ENCODE peak calls at places on chromosomes 12 and 14, in eight cellular contexts. One of them, this sample, is unnamed.
A peak's percentile ranks its signal among the peaks of the same experiment; 100 is the strongest.

GRCh38 chr14:68684466-68685418 is 108.1 kb downstream of the ZFP36L1 start:
- DNase-seq in cardiac septum: peak; percentile 74
- DNase-seq in left cardiac atrium: no peak
- DNase-seq in NCI-H2227 treated with DMSO at 0.1 percent for 48 hours: no peak
- DNase-seq in thoracic aorta: no peak
- DNase-seq in PC-9: no peak
- DNase-seq in AG09309: no peak
- DNase-seq in NCI-H1092 treated with DMSO at 0.1 percent for 48 hours: no peak
- DNase-seq in this sample: no peak

GRCh38 chr12:129789921-129790320 is 113.9 kb downstream of the TMEM132D start:
- DNase-seq in cardiac septum: no peak
- DNase-seq in left cardiac atrium: no peak
- DNase-seq in NCI-H2227 treated with DMSO at 0.1 percent for 48 hours: no peak
- DNase-seq in thoracic aorta: no peak
- DNase-seq in PC-9: no peak
- DNase-seq in AG09309: no peak
- DNase-seq in NCI-H1092 treated with DMSO at 0.1 percent for 48 hours: no peak
- DNase-seq in this sample: no peak

GRCh38 chr14:104007121-104007520 is 64.8 kb upstream of the RD3L start:
- DNase-seq in cardiac septum: no peak
- DNase-seq in left cardiac atrium: no peak
- DNase-seq in NCI-H2227 treated with DMSO at 0.1 percent for 48 hours: no peak
- DNase-seq in thoracic aorta: no peak
- DNase-seq in PC-9: no peak
- DNase-seq in AG09309: no peak
- DNase-seq in NCI-H1092 treated with DMSO at 0.1 percent for 48 hours: no peak
- DNase-seq in this sample: no peak

GRCh38 chr12:60279224-60279623 is 683.4 kb downstream of the SLC16A7 start:
- DNase-seq in cardiac septum: no peak
- DNase-seq in left cardiac atrium: no peak
- DNase-seq in NCI-H2227 treated with DMSO at 0.1 percent for 48 hours: no peak
- DNase-seq in thoracic aorta: no peak
- DNase-seq in PC-9: no peak
- DNase-seq in AG09309: no peak
- DNase-seq in NCI-H1092 treated with DMSO at 0.1 percent for 48 hours: no peak
- DNase-seq in this sample: no peak

GRCh38 chr12:68619541-68619940 is 8.8 kb downstream of the RAP1B start:
- DNase-seq in cardiac septum: no peak
- DNase-seq in left cardiac atrium: no peak
- DNase-seq in NCI-H2227 treated with DMSO at 0.1 percent for 48 hours: no peak
- DNase-seq in thoracic aorta: no peak
- DNase-seq in PC-9: no peak
- DNase-seq in AG09309: no peak
- DNase-seq in NCI-H1092 treated with DMSO at 0.1 percent for 48 hours: no peak
- DNase-seq in this sample: no peak

GRCh38 chr12:26711569-26711968 is 121.4 kb downstream of the ITPR2 start:
- DNase-seq in cardiac septum: no peak
- DNase-seq in left cardiac atrium: no peak
- DNase-seq in NCI-H2227 treated with DMSO at 0.1 percent for 48 hours: no peak
- DNase-seq in thoracic aorta: no peak
- DNase-seq in PC-9: no peak
- DNase-seq in AG09309: no peak
- DNase-seq in NCI-H1092 treated with DMSO at 0.1 percent for 48 hours: no peak
- DNase-seq in this sample: no peak

GRCh38 chr12:68620528-68620927 is 9.8 kb downstream of the RAP1B start:
- DNase-seq in cardiac septum: no peak
- DNase-seq in left cardiac atrium: no peak
- DNase-seq in NCI-H2227 treated with DMSO at 0.1 percent for 48 hours: no peak
- DNase-seq in thoracic aorta: no peak
- DNase-seq in PC-9: no peak
- DNase-seq in AG09309: no peak
- DNase-seq in NCI-H1092 treated with DMSO at 0.1 percent for 48 hours: no peak
- DNase-seq in this sample: no peak

GRCh38 chr12:76764856-76765255 is 941 bp downstream of the ZDHHC17 start:
- DNase-seq in cardiac septum: no peak
- DNase-seq in left cardiac atrium: no peak
- DNase-seq in NCI-H2227 treated with DMSO at 0.1 percent for 48 hours: peak; percentile 22
- DNase-seq in thoracic aorta: no peak
- DNase-seq in PC-9: no peak
- DNase-seq in AG09309: no peak
- DNase-seq in NCI-H1092 treated with DMSO at 0.1 percent for 48 hours: peak; percentile 8
- DNase-seq in this sample: no peak

GRCh38 chr12:65779091-65779642 is 45.1 kb upstream of the HMGA2 start:
- DNase-seq in cardiac septum: no peak
- DNase-seq in left cardiac atrium: no peak
- DNase-seq in NCI-H2227 treated with DMSO at 0.1 percent for 48 hours: no peak
- DNase-seq in thoracic aorta: no peak
- DNase-seq in PC-9: no peak
- DNase-seq in AG09309: peak; percentile 10
- DNase-seq in NCI-H1092 treated with DMSO at 0.1 percent for 48 hours: no peak
- DNase-seq in this sample: no peak

GRCh38 chr12:100427078-100427477 is 46.6 kb upstream of the NR1H4 start:
- DNase-seq in cardiac septum: no peak
- DNase-seq in left cardiac atrium: no peak
- DNase-seq in NCI-H2227 treated with DMSO at 0.1 percent for 48 hours: no peak
- DNase-seq in thoracic aorta: no peak
- DNase-seq in PC-9: no peak
- DNase-seq in AG09309: peak; percentile 16
- DNase-seq in NCI-H1092 treated with DMSO at 0.1 percent for 48 hours: no peak
- DNase-seq in this sample: no peak

GRCh38 chr12:116628989-116629388 is 69.8 kb downstream of the MAP1LC3B2 start:
- DNase-seq in cardiac septum: no peak
- DNase-seq in left cardiac atrium: no peak
- DNase-seq in NCI-H2227 treated with DMSO at 0.1 percent for 48 hours: peak; percentile 41
- DNase-seq in thoracic aorta: no peak
- DNase-seq in PC-9: no peak
- DNase-seq in AG09309: no peak
- DNase-seq in NCI-H1092 treated with DMSO at 0.1 percent for 48 hours: peak; percentile 39
- DNase-seq in this sample: no peak

GRCh38 chr14:100155049-100155621 is 4.3 kb downstream of the DEGS2 start:
- DNase-seq in cardiac septum: no peak
- DNase-seq in left cardiac atrium: no peak
- DNase-seq in NCI-H2227 treated with DMSO at 0.1 percent for 48 hours: no peak
- DNase-seq in thoracic aorta: no peak
- DNase-seq in PC-9: peak; percentile 12
- DNase-seq in AG09309: no peak
- DNase-seq in NCI-H1092 treated with DMSO at 0.1 percent for 48 hours: peak; percentile 20
- DNase-seq in this sample: no peak

GRCh38 chr14:50452979-50453705 is 56.5 kb upstream of the CDKL1 start:
- DNase-seq in cardiac septum: no peak
- DNase-seq in left cardiac atrium: no peak
- DNase-seq in NCI-H2227 treated with DMSO at 0.1 percent for 48 hours: no peak
- DNase-seq in thoracic aorta: no peak
- DNase-seq in PC-9: no peak
- DNase-seq in AG09309: peak; percentile 37
- DNase-seq in NCI-H1092 treated with DMSO at 0.1 percent for 48 hours: no peak
- DNase-seq in this sample: no peak

GRCh38 chr12:25495336-25496097 is 57.6 kb downstream of the LMNTD1 start:
- DNase-seq in cardiac septum: no peak
- DNase-seq in left cardiac atrium: no peak
- DNase-seq in NCI-H2227 treated with DMSO at 0.1 percent for 48 hours: no peak
- DNase-seq in thoracic aorta: no peak
- DNase-seq in PC-9: peak; percentile 23
- DNase-seq in AG09309: peak; percentile 43
- DNase-seq in NCI-H1092 treated with DMSO at 0.1 percent for 48 hours: no peak
- DNase-seq in this sample: no peak

GRCh38 chr12:32535260-32535999 is 136.1 kb downstream of the FGD4 start:
- DNase-seq in cardiac septum: peak; percentile 90
- DNase-seq in left cardiac atrium: peak; percentile 83
- DNase-seq in NCI-H2227 treated with DMSO at 0.1 percent for 48 hours: peak; percentile 26
- DNase-seq in thoracic aorta: peak; percentile 17
- DNase-seq in PC-9: peak; percentile 29
- DNase-seq in AG09309: no peak
- DNase-seq in NCI-H1092 treated with DMSO at 0.1 percent for 48 hours: peak; percentile 86
- DNase-seq in this sample: no peak

GRCh38 chr12:107134558-107134957 is 41.2 kb upstream of the CRY1 start:
- DNase-seq in cardiac septum: no peak
- DNase-seq in left cardiac atrium: no peak
- DNase-seq in NCI-H2227 treated with DMSO at 0.1 percent for 48 hours: no peak
- DNase-seq in thoracic aorta: no peak
- DNase-seq in PC-9: no peak
- DNase-seq in AG09309: no peak
- DNase-seq in NCI-H1092 treated with DMSO at 0.1 percent for 48 hours: no peak
- DNase-seq in this sample: no peak

GRCh38 chr14:41604793-41605534 is 1.7 kb upstream of the LRFN5 start:
- DNase-seq in cardiac septum: no peak
- DNase-seq in left cardiac atrium: peak; percentile 45
- DNase-seq in NCI-H2227 treated with DMSO at 0.1 percent for 48 hours: no peak
- DNase-seq in thoracic aorta: no peak
- DNase-seq in PC-9: peak; percentile 25
- DNase-seq in AG09309: peak; percentile 37
- DNase-seq in NCI-H1092 treated with DMSO at 0.1 percent for 48 hours: peak; percentile 91
- DNase-seq in this sample: no peak

GRCh38 chr14:94753067-94753466 is 16.8 kb downstream of the GSC start:
- DNase-seq in cardiac septum: no peak
- DNase-seq in left cardiac atrium: no peak
- DNase-seq in NCI-H2227 treated with DMSO at 0.1 percent for 48 hours: no peak
- DNase-seq in thoracic aorta: no peak
- DNase-seq in PC-9: no peak
- DNase-seq in AG09309: no peak
- DNase-seq in NCI-H1092 treated with DMSO at 0.1 percent for 48 hours: no peak
- DNase-seq in this sample: no peak

GRCh38 chr12:87163122-87163521 is 866.1 kb downstream of the C12orf50 start:
- DNase-seq in cardiac septum: no peak
- DNase-seq in left cardiac atrium: no peak
- DNase-seq in NCI-H2227 treated with DMSO at 0.1 percent for 48 hours: no peak
- DNase-seq in thoracic aorta: no peak
- DNase-seq in PC-9: no peak
- DNase-seq in AG09309: no peak
- DNase-seq in NCI-H1092 treated with DMSO at 0.1 percent for 48 hours: no peak
- DNase-seq in this sample: no peak

GRCh38 chr12:107468182-107468581 is 217.4 kb upstream of the PWP1 start:
- DNase-seq in cardiac septum: no peak
- DNase-seq in left cardiac atrium: no peak
- DNase-seq in NCI-H2227 treated with DMSO at 0.1 percent for 48 hours: peak; percentile 27
- DNase-seq in thoracic aorta: no peak
- DNase-seq in PC-9: no peak
- DNase-seq in AG09309: no peak
- DNase-seq in NCI-H1092 treated with DMSO at 0.1 percent for 48 hours: peak; percentile 76
- DNase-seq in this sample: no peak